ENCODE peak calls at places on chromosome 3, in five cellular contexts. H is choroid plexus epithelial cell, Z is glutamatergic neuron, B is epithelial cell of esophagus, G is WTC11. X is an unnamed sample.

GRCh38 chr3:101070260-101071121 is 77.3 kb upstream of the ABI3BP start:
- DNase-seq in B (peak), G (peak), Z (peak), H (peak), X (peak)

GRCh38 chr3:194117114-194117845 is 18.7 kb upstream of the HES1 start:
- DNase-seq in G (no peak), B (no peak), H (no peak), Z (no peak), X (no peak)

GRCh38 chr3:111568906-111569305 is 26.2 kb downstream of the ZBED2 start:
- DNase-seq in Z (no peak), B (no peak), H (no peak), G (no peak), X (no peak)

GRCh38 chr3:113620091-113620490 is 76.4 kb downstream of the USF3 start:
- DNase-seq in Z (no peak), G (no peak), B (no peak), H (no peak), X (no peak)

GRCh38 chr3:197793246-197793645 is 2.2 kb downstream of the LRCH3 start:
- DNase-seq in Z (no peak), B (peak), H (peak), G (no peak), X (peak)

GRCh38 chr3:119322523-119323400 is 28.6 kb downstream of the ARHGAP31 start:
- DNase-seq in Z (peak), H (peak), G (peak), B (peak), X (peak)

GRCh38 chr3:128392812-128393544 is 73.7 kb downstream of the DNAJB8 start:
- DNase-seq in Z (no peak), H (no peak), B (no peak), G (no peak), X (no peak)

GRCh38 chr3:155070932-155071387 is 9.2 kb upstream of the MME start:
- DNase-seq in H (peak), Z (no peak), G (no peak), B (peak), X (peak)

GRCh38 chr3:114112696-114113095 is 56.2 kb downstream of the QTRT2 start:
- DNase-seq in B (peak), Z (no peak), G (no peak), H (no peak), X (no peak)

GRCh38 chr3:64349531-64349930 is 124.3 kb upstream of the PRICKLE2 start:
- DNase-seq in H (no peak), B (no peak), Z (no peak), G (no peak), X (no peak)
- TF ChIP-seq CTCF in H (no peak), B (no peak), Z (no peak), G (no peak), X (no peak)

GRCh38 chr3:139718415-139718814 is 40.6 kb upstream of the NMNAT3 start:
- DNase-seq in H (peak), Z (peak), B (peak), G (peak), X (peak)
- TF ChIP-seq CTCF in H (peak), Z (peak), B (peak), G (peak), X (peak)

GRCh38 chr3:173548261-173548660 is 150.7 kb downstream of the NLGN1 start:
- DNase-seq in H (no peak), B (no peak), Z (no peak), G (no peak), X (no peak)

GRCh38 chr3:173552526-173552925 is 155.0 kb downstream of the NLGN1 start:
- DNase-seq in H (no peak), G (no peak), B (no peak), Z (no peak), X (peak)

GRCh38 chr3:173556546-173556945 is 159.0 kb downstream of the NLGN1 start:
- DNase-seq in G (no peak), Z (no peak), B (peak), H (no peak), X (no peak)

GRCh38 chr3:173553635-173554280 is 156.2 kb downstream of the NLGN1 start:
- DNase-seq in Z (no peak), B (peak), H (peak), G (no peak), X (peak)
- TF ChIP-seq CTCF in Z (peak), B (peak), H (peak), G (peak), X (peak)

GRCh38 chr3:64187065-64187959 is 38.0 kb downstream of the PRICKLE2 start:
- DNase-seq in B (peak), G (no peak), Z (no peak), H (peak), X (peak)

GRCh38 chr3:64191822-64192221 is 33.4 kb downstream of the PRICKLE2 start:
- DNase-seq in G (no peak), H (no peak), Z (no peak), B (no peak), X (no peak)

GRCh38 chr3:64188810-64189560 is 36.3 kb downstream of the PRICKLE2 start:
- DNase-seq in G (no peak), Z (no peak), B (peak), H (peak), X (peak)

GRCh38 chr3:64186667-64187064 is 38.6 kb downstream of the PRICKLE2 start:
- DNase-seq in Z (no peak), B (no peak), G (no peak), H (no peak), X (no peak)

DNA sequence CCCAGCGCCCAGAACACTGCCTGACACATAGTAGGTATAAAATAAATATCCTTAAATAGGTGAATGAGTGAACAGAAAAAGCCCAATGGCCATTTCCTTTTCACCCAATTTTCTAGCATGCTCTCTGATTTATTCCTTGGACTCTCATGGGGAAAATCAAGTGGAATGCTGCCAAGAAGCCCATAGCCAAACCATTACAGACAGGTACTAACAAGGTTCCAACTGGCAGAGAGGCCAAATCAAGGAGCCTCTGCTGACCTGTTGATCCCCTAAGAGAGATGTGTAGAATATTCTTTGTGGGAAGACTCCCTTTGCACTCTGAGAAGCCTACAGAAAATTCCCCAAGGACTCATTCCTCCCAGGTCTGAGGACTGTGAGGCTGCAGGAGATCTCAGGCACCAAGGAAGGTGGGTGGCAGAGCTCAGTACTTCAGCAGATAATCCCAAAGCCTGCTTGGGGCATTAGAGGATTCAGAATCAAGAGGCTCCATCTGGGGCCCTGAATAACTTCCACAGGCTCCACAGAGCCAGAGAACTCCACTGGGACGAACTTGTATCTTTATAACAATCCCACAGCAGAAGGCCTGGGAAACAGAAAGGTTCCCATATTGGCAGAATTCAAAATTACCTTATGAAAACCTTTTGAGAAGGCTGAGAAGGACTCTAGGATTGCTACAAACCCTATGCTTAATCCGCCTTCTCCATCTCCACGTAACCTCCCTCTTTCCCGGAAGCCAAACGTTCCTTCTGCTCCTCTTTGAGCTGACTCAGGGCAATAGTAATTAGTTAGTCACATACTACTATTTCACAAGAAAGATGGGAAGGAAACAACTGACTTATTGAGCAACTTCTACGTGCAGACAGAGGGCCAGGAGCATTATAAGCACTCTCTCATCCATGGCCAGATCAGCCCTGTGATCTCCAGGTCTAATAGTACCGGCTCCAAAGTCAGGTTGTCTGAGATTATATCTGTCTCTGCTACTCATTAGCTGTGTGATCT is 34.5 kb downstream of the PRICKLE2 start:
- DNase-seq in B (peak), Z (no peak), H (peak), G (no peak), X (peak)
- TF ChIP-seq CTCF in B (no peak), Z (no peak), H (no peak), G (no peak), X (no peak)

GRCh38 chr3:124131158-124132115 is 139.5 kb upstream of the ROPN1 start:
- DNase-seq in B (peak), Z (no peak), H (no peak), G (no peak), X (no peak)
- TF ChIP-seq CTCF in B (no peak), Z (no peak), H (no peak), G (no peak), X (no peak)

GRCh38 chr3:182708810-182709209 is 84.5 kb upstream of the ATP11B start:
- DNase-seq in B (no peak), H (no peak), Z (no peak), G (no peak), X (no peak)

GRCh38 chr3:182711853-182712252 is 81.5 kb upstream of the ATP11B start:
- DNase-seq in Z (no peak), G (no peak), B (no peak), H (no peak), X (no peak)

GRCh38 chr3:182710557-182711157 is 82.6 kb upstream of the ATP11B start:
- DNase-seq in G (no peak), Z (no peak), H (peak), B (peak), X (peak)

GRCh38 chr3:182711261-182711683 is 82.0 kb upstream of the ATP11B start:
- DNase-seq in G (no peak), H (no peak), Z (no peak), B (no peak), X (no peak)

GRCh38 chr3:182709306-182709705 is 84.0 kb upstream of the ATP11B start:
- DNase-seq in G (no peak), H (no peak), Z (no peak), B (peak), X (no peak)
- TF ChIP-seq CTCF in G (no peak), H (no peak), Z (no peak), B (no peak), X (no peak)

GRCh38 chr3:46977811-46978195 is 1.3 kb upstream of the CCDC12 start:
- DNase-seq in Z (no peak), G (no peak), B (no peak), H (no peak), X (no peak)

GRCh38 chr3:46979958-46980497 is 562 bp downstream of the NBEAL2 start:
- DNase-seq in H (no peak), B (no peak), Z (no peak), G (no peak), X (no peak)

GRCh38 chr3:46976326-46977190 is at the start of gene CCDC12:
- DNase-seq in Z (peak), B (peak), H (peak), G (peak), X (peak)

GRCh38 chr3:46978381-46978780 is 1.1 kb upstream of the NBEAL2 start:
- DNase-seq in G (no peak), B (no peak), H (no peak), Z (no peak), X (no peak)

DNA sequence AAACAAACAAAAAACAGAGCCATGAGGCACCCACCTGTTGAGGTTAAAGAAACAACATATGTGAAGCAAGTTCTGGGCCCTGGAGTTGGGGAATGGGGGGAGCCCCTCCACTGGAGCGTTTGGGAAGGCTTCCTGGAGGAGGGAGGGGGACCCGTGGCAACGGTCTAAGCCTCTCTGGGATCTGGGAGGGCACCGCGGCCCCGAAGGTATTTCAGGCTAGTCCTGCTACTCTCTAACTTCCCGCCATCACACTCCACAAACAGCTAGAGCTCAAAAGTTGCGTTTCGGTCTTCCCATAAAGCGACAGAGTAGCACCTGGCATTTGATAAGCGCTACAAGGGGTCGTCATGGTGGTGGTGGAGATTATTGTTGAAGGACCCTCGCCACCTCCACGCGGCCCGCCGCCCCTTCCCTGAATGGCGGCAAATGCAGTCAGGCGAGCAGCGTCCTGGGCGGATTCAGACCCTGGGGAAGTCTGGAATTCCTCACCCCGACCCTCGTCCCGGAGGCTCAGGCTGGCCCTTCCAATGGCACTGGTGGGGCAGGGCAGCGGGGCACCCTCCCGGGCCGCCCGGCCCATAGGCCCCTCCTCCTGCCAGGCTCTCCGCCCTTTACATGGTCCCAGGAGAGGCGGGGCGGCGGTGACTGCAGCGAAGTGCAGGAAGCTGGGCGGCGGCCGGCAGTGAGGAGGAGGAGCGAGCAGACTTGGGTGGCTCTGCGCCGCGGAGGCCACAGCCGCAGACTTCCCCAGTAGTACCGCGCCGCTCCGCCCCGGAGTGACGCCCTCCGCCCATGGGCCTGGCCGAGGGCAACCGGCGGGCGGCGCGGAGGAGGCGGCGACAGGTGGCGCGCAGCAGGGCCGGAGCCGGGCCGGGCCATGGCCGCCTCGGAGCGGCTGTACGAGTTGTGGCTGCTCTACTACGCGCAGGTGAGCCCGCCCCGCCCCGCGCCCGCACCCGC is at the start of gene NBEAL2:
- DNase-seq in H (peak), G (peak), B (peak), Z (peak), X (peak)
- TF ChIP-seq CTCF in H (no peak), G (no peak), B (no peak), Z (no peak), X (no peak)

GRCh38 chr3:124770341-124771082 is 40.3 kb downstream of the UMPS start:
- DNase-seq in B (peak), G (no peak), H (no peak), Z (no peak), X (no peak)

GRCh38 chr3:124767691-124768090 is 37.4 kb downstream of the UMPS start:
- DNase-seq in G (no peak), H (no peak), B (no peak), Z (no peak), X (no peak)

GRCh38 chr3:124767259-124767658 is 37.0 kb downstream of the UMPS start:
- DNase-seq in G (no peak), Z (no peak), H (no peak), B (no peak), X (no peak)

GRCh38 chr3:124769462-124769861 is 39.2 kb downstream of the UMPS start:
- DNase-seq in B (no peak), Z (no peak), G (no peak), H (no peak), X (no peak)

GRCh38 chr3:124768812-124769211 is 38.6 kb downstream of the UMPS start:
- DNase-seq in H (peak), B (peak), Z (no peak), G (peak), X (no peak)
- TF ChIP-seq CTCF in H (peak), B (peak), Z (no peak), G (no peak), X (peak)

X was measured in astrocyte of the spinal cord.